ENCODE peak calls at places on chromosomes 11 and 22, in nine cellular contexts. B, H, Z, J, M, O, T, L and E are unnamed samples.

GRCh38 chr11:32316232-32316631 is 119.1 kb downstream of the WT1 start:
- DNase-seq in B (no peak), H (no peak), Z (no peak), J (no peak), M (no peak), O (no peak), T (no peak), L (no peak), E (no peak)

GRCh38 chr11:134235399-134235798 is 10.9 kb downstream of the VPS26B start:
- DNase-seq in B (no peak), H (no peak), Z (no peak), J (no peak), M (no peak), O (no peak), T (no peak), L (no peak), E (no peak)

GRCh38 chr11:69376155-69377028 is 82.4 kb downstream of the MYEOV start:
- DNase-seq in B (no peak), H (peak; percentile 17), Z (no peak), J (no peak), M (no peak), O (no peak), T (peak; percentile 55), L (no peak), E (no peak)

GRCh38 chr22:44151661-44152060 is 29.1 kb upstream of the PARVG start:
- DNase-seq in B (no peak), H (no peak), Z (no peak), J (peak; percentile 78), M (no peak), O (no peak), T (no peak), L (no peak), E (no peak)

GRCh38 chr22:23781065-23781464 is 5.7 kb upstream of the SMARCB1 start:
- DNase-seq in B (no peak), H (no peak), Z (no peak), J (no peak), M (no peak), O (no peak), T (no peak), L (no peak), E (no peak)

GRCh38 chr22:46159777-46160176 is 9.5 kb downstream of the PPARA start:
- DNase-seq in B (no peak), H (no peak), Z (no peak), J (no peak), M (no peak), O (peak; percentile 10), T (no peak), L (no peak), E (no peak)

GRCh38 chr11:4589024-4589423 is 4.8 kb upstream of the OR52I1 start:
- DNase-seq in B (no peak), H (no peak), Z (no peak), J (no peak), M (no peak), O (no peak), T (no peak), L (no peak), E (no peak)

GRCh38 chr11:8942518-8943066 is at the start of gene ASCL3:
- DNase-seq in B (no peak), H (no peak), Z (no peak), J (no peak), M (no peak), O (no peak), T (no peak), L (no peak), E (no peak)

GRCh38 chr11:37812281-37812880 is 1214.3 kb upstream of the RAG2 start:
- DNase-seq in B (no peak), H (peak; percentile 23), Z (no peak), J (no peak), M (peak; percentile 73), O (no peak), T (no peak), L (no peak), E (no peak)

GRCh38 chr11:126310992-126311310 is 7.1 kb downstream of the DCPS start:
- DNase-seq in B (no peak), H (no peak), Z (no peak), J (peak; percentile 45), M (no peak), O (no peak), T (no peak), L (no peak), E (no peak)

GRCh38 chr22:23836281-23836680 is 2.5 kb downstream of the DERL3 start:
- DNase-seq in B (peak; percentile 49), H (peak; percentile 51), Z (no peak), J (no peak), M (peak; percentile 73), O (no peak), T (no peak), L (no peak), E (no peak)

GRCh38 chr22:27801616-27802388 is at the start of gene MN1:
- DNase-seq in B (peak; percentile 30), H (no peak), Z (no peak), J (peak; percentile 35), M (no peak), O (peak; percentile 48), T (peak; percentile 25), L (peak; percentile 39), E (peak; percentile 45)

GRCh38 chr22:45268958-45269844 is 15.5 kb upstream of the UPK3A start:
- DNase-seq in B (peak; percentile 84), H (peak; percentile 84), Z (no peak), J (peak; percentile 53), M (peak; percentile 98), O (peak; percentile 92), T (peak; percentile 91), L (peak; percentile 68), E (peak; percentile 78)

GRCh38 chr22:19871845-19872778 is 17.4 kb upstream of the GNB1L start:
- DNase-seq in B (no peak), H (peak; percentile 25), Z (no peak), J (no peak), M (peak; percentile 64), O (no peak), T (no peak), L (no peak), E (no peak)

GRCh38 chr11:11611381-11611780 is 10.4 kb downstream of the GALNT18 start:
- DNase-seq in B (no peak), H (peak; percentile 42), Z (no peak), J (no peak), M (no peak), O (no peak), T (no peak), L (no peak), E (no peak)

GRCh38 chr22:40635008-40635939 is 1.2 kb downstream of the MRTFA start:
- DNase-seq in B (no peak), H (no peak), Z (no peak), J (peak; percentile 60), M (no peak), O (no peak), T (no peak), L (no peak), E (no peak)

GRCh38 chr22:40636380-40637180 is at the start of gene MRTFA:
- DNase-seq in B (peak; percentile 100), H (peak; percentile 100), Z (peak; percentile 99), J (peak; percentile 100), M (peak; percentile 100), O (peak; percentile 100), T (peak; percentile 100), L (peak; percentile 99), E (peak; percentile 86)

GRCh38 chr22:40635940-40636379 is 559 bp downstream of the MRTFA start:
- DNase-seq in B (no peak), H (no peak), Z (no peak), J (no peak), M (no peak), O (peak; percentile 30), T (peak; percentile 33), L (no peak), E (no peak)

GRCh38 chr22:40637181-40638150 is 947 bp upstream of the MRTFA start:
- DNase-seq in B (peak; percentile 56), H (peak; percentile 56), Z (no peak), J (no peak), M (peak; percentile 89), O (peak; percentile 63), T (peak; percentile 70), L (no peak), E (no peak)

GRCh38 chr22:40638261-40638660 is 1.7 kb upstream of the MRTFA start:
- DNase-seq in B (no peak), H (no peak), Z (no peak), J (no peak), M (peak; percentile 75), O (no peak), T (no peak), L (no peak), E (no peak)
- TF ChIP-seq POLR2A in B (no peak), H (no peak), Z (no peak), J (no peak), M (no peak), O (no peak), T (no peak), L (no peak), E (no peak)

GRCh38 chr22:39315389-39315788 is 4.0 kb downstream of the RPL3 start:
- DNase-seq in B (no peak), H (peak; percentile 22), Z (no peak), J (no peak), M (no peak), O (no peak), T (no peak), L (no peak), E (no peak)

GRCh38 chr22:39316440-39317083 is 2.9 kb downstream of the RPL3 start:
- DNase-seq in B (peak; percentile 73), H (peak; percentile 85), Z (no peak), J (peak; percentile 95), M (peak; percentile 87), O (peak; percentile 79), T (peak; percentile 79), L (peak; percentile 86), E (no peak)

GRCh38 chr22:39312410-39312809 is 7.0 kb downstream of the RPL3 start:
- DNase-seq in B (no peak), H (peak; percentile 21), Z (no peak), J (no peak), M (no peak), O (no peak), T (no peak), L (no peak), E (no peak)

GRCh38 chr22:39313258-39314001 is 6.0 kb downstream of the RPL3 start:
- DNase-seq in B (no peak), H (peak; percentile 22), Z (no peak), J (no peak), M (no peak), O (no peak), T (no peak), L (no peak), E (no peak)

GRCh38 chr22:39314251-39314971 is 5.0 kb downstream of the RPL3 start:
- DNase-seq in B (no peak), H (peak; percentile 19), Z (no peak), J (no peak), M (no peak), O (no peak), T (no peak), L (no peak), E (no peak)
- TF ChIP-seq POLR2A in B (no peak), H (no peak), Z (no peak), J (peak; percentile 14), M (no peak), O (no peak), T (no peak), L (no peak), E (peak; percentile 44)

GRCh38 chr11:66480116-66480938 is at the start of gene DPP3:
- DNase-seq in B (peak; percentile 96), H (peak; percentile 98), Z (peak; percentile 79), J (peak; percentile 95), M (peak; percentile 99), O (peak; percentile 99), T (peak; percentile 99), L (peak; percentile 97), E (peak; percentile 100)
- TF ChIP-seq POLR2A in B (peak; percentile 96), H (no peak), Z (peak; percentile 85), J (peak; percentile 93), M (peak; percentile 65), O (peak; percentile 69), T (peak; percentile 97), L (peak; percentile 80), E (peak; percentile 92)

GRCh38 chr11:6468712-6469495 is 4.8 kb downstream of the TRIM3 start:
- DNase-seq in B (peak; percentile 44), H (peak; percentile 92), Z (no peak), J (peak; percentile 87), M (peak; percentile 87), O (peak; percentile 80), T (peak; percentile 76), L (peak; percentile 52), E (peak; percentile 53)
- TF ChIP-seq POLR2A in B (no peak), H (no peak), Z (no peak), J (no peak), M (no peak), O (no peak), T (no peak), L (no peak), E (no peak)